ENCODE peak calls at places on chromosomes 7 and 10, in six cellular contexts. Q is neuronal stem cell, S is H9, E is mesenchymal stem cell, L is H1, N is trophoblast cell. V is an unnamed sample.

GRCh38 chr10:69022611-69023010 is 34.0 kb downstream of the KIFBP start:
- DNase-seq in S (no peak), E (no peak), L (no peak), Q (no peak), N (no peak), V (no peak)

GRCh38 chr10:96540240-96540639 is 26.5 kb upstream of the TLL2 start:
- DNase-seq in L (no peak), Q (no peak), N (no peak), S (no peak), E (no peak), V (no peak)

GRCh38 chr10:91017202-91017601 is 96.3 kb upstream of the ANKRD1 start:
- DNase-seq in Q (no peak), L (no peak), S (no peak), E (no peak), N (no peak), V (no peak)

GRCh38 chr7:25949672-25950487 is 202.1 kb upstream of the NFE2L3 start:
- DNase-seq in Q (peak; percentile 30), L (no peak), N (no peak), S (peak; percentile 62), E (peak; percentile 45), V (no peak)

GRCh38 chr10:108840944-108841343 is 1082.4 kb downstream of the XPNPEP1 start:
- DNase-seq in S (no peak), E (no peak), L (no peak), N (no peak), Q (no peak), V (no peak)

GRCh38 chr10:107919626-107920235 is 755.2 kb upstream of the SORCS1 start:
- DNase-seq in S (no peak), Q (no peak), E (no peak), L (no peak), N (no peak), V (no peak)

GRCh38 chr10:44854693-44855350 is 56.3 kb upstream of the TMEM72 start:
- DNase-seq in E (no peak), N (no peak), L (no peak), S (no peak), Q (no peak), V (no peak)

GRCh38 chr10:116418394-116418793 is 9.3 kb upstream of the PNLIPRP3 start:
- DNase-seq in N (no peak), Q (no peak), E (no peak), S (no peak), L (no peak), V (no peak)

GRCh38 chr10:107814865-107815487 is 650.5 kb upstream of the SORCS1 start:
- DNase-seq in N (no peak), S (peak; percentile 70), E (peak; percentile 58), Q (peak; percentile 56), L (peak; percentile 36), V (peak; percentile 5)

GRCh38 chr7:107874605-107875446 is 16.2 kb upstream of the DLD start:
- DNase-seq in N (peak; percentile 37), E (peak; percentile 70), L (no peak), S (no peak), Q (peak; percentile 33), V (peak; percentile 67)

GRCh38 chr7:100676501-100677306 is 3.2 kb downstream of the GNB2 start:
- DNase-seq in Q (no peak), L (no peak), E (no peak), N (no peak), S (no peak), V (no peak)

GRCh38 chr7:132619967-132620366 is 43.7 kb upstream of the PLXNA4 start:
- DNase-seq in S (no peak), N (no peak), E (no peak), L (no peak), Q (no peak), V (no peak)

GRCh38 chr10:132443998-132444876 is 47.2 kb downstream of the PWWP2B start:
- DNase-seq in N (no peak), S (no peak), Q (no peak), E (no peak), L (no peak), V (no peak)

GRCh38 chr10:36023939-36024338 is 381.8 kb upstream of the FZD8 start:
- DNase-seq in L (no peak), E (peak; percentile 95), S (no peak), Q (no peak), N (peak; percentile 94), V (peak; percentile 79)

GRCh38 chr10:103676851-103677417 is 178.4 kb downstream of the SH3PXD2A start:
- DNase-seq in N (peak; percentile 94), S (no peak), L (no peak), Q (no peak), E (peak; percentile 89), V (peak; percentile 95)

GRCh38 chr7:147638566-147638965 is 952.0 kb upstream of the C7orf33 start:
- DNase-seq in Q (no peak), E (no peak), N (no peak), S (no peak), L (no peak), V (no peak)

GRCh38 chr10:71603190-71603589 is 116.4 kb downstream of the C10orf105 start:
- DNase-seq in Q (no peak), L (no peak), N (no peak), E (no peak), S (no peak), V (no peak)

GRCh38 chr7:22582860-22583640 is 83.1 kb upstream of the STEAP1B start:
- DNase-seq in N (no peak), Q (no peak), E (peak; percentile 46), L (no peak), S (peak; percentile 78), V (peak; percentile 89)

GRCh38 chr10:52807803-52808202 is 35.2 kb upstream of the MBL2 start:
- DNase-seq in L (no peak), E (no peak), S (no peak), Q (no peak), N (no peak), V (no peak)

GRCh38 chr7:130986271-130986690 is 252.3 kb upstream of the KLF14 start:
- DNase-seq in L (no peak), S (no peak), Q (no peak), E (peak; percentile 50), N (no peak), V (no peak)

GRCh38 chr7:104482362-104483042 is 154.1 kb downstream of the LHFPL3 start:
- DNase-seq in S (no peak), N (no peak), Q (no peak), L (no peak), E (no peak), V (no peak)

GRCh38 chr7:151687523-151688235 is 168.0 kb upstream of the RHEB start:
- DNase-seq in Q (peak; percentile 39), S (peak; percentile 88), N (peak; percentile 93), E (peak; percentile 95), L (peak; percentile 80), V (peak; percentile 96)
- H2BK120ac ChIP-seq in Q (no peak overlapping the region), S (peak overlapping the region; percentile 50), N (peak overlapping the region; percentile 93), E (peak overlapping the region; percentile 100), L (peak overlapping the region; percentile 1), V (peak overlapping the region; percentile 98)

DNA sequence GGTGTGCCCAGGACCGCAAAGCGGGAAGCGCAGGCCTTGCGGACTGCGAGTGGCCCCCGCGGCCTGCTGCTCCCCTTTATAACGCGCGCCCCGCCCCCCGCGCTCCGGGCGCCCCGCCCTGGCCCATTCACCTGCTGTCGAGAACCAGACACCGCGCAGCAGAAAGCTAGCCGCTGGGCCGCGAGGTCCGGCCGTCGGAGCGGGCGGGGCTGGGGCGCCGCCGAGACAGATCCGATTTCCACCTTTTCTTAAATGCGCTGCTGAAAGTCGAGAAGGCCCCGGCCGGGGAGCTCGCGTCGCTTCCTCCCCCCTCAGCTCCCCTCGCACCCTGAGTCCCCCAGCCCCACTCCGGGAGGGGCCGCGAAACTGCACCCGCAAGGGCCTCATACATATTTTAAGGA is 170.3 kb downstream of the NRF1 start:
- DNase-seq in S (peak; percentile 88), Q (peak; percentile 29), N (no peak), L (no peak), E (no peak), V (no peak)
- H4K91ac ChIP-seq in S (no peak overlapping the region), Q (no peak overlapping the region), N (no peak overlapping the region), L (no peak overlapping the region), E (no peak overlapping the region), V (no peak overlapping the region)

DNA sequence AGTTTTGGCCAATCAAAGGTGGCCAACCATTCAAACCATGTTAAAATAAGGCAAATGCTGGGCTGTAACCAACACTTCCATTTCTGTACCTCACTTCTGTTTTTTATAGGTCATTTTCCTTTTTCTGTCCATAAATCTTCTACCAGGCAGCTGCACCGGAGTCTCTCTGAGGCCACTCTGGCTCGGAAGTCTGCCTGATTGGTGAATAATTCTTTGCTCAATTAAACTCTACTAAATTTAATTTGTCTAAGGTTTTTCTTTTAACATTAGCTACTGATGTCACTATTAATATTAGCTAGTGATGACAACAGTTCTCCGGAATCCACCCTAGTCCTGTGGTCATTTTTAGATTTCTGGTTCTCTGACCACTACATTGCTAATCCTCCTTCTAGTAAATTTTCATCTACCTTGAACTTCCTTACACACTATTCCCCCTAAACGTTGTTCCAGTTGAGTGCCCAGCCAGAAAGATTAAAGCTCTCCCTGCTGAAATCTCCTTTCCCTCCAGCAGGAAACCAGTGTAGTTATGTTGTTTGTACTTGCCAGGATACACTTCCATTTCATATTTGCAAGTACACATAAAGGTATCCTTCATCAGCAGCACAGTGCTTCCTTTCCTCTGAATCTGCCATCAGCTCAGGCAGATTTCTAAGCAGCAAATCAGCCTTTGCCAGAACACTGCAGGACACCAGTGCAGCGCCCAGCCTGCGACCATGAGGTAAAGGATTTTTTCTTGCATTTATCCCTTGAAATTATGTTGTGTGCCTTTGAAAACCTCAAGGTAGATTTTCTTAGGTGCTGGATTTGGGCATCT is 18.5 kb upstream of the IFIT2 start:
- DNase-seq in E (peak; percentile 61), Q (no peak), S (no peak), L (no peak), N (no peak), V (peak; percentile 64)
- H2BK120ac ChIP-seq in E (peak overlapping the region; percentile 54), Q (no peak overlapping the region), S (no peak overlapping the region), L (no peak overlapping the region), N (no peak overlapping the region), V (peak overlapping the region; percentile 89)

DNA sequence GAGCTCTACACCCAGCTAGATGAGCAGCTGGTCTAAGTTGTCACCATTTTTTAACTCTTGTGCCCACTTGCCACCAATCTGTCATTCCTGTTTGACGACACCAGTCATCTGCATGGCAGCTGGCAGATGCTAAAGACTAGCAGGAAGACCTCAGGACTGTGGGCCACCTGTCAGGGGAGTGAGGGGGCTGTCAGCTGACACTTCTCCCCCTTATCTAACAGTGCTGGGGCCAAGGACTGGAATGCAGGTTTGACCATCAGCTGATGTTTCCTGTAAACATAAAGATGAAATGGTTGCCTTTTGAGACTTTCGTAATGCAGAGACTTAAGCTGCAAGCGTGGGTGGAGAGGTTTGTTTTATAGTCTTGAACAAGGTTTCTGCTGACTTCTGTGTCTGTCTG is 93.5 kb downstream of the WNT2 start:
- DNase-seq in S (no peak), E (peak; percentile 61), Q (no peak), L (no peak), N (no peak), V (peak; percentile 93)
- H4K91ac ChIP-seq in S (no peak overlapping the region), E (no peak overlapping the region), Q (no peak overlapping the region), L (no peak overlapping the region), N (no peak overlapping the region), V (peak overlapping the region; percentile 98)